ENCODE peak calls at places on chromosomes 3 and 15, in ten cellular contexts. Q, F, I, V, H, K, Z, R, U and T are unnamed samples.

GRCh38 chr3:182105875-182106274 is 394.1 kb downstream of the SOX2 start:
- DNase-seq in I (no peak), H (peak), U (no peak), V (no peak), F (no peak), Z (no peak), K (no peak), R (no peak), Q (no peak), T (no peak)

GRCh38 chr3:16249336-16249735 is 15.4 kb downstream of the DPH3 start:
- DNase-seq in F (peak), I (no peak), U (no peak), Q (no peak), R (no peak), K (peak), H (peak), Z (peak), V (peak), T (no peak)

GRCh38 chr3:152232679-152233078 is 36.0 kb upstream of the MBNL1 start:
- DNase-seq in U (no peak), F (no peak), Z (no peak), R (no peak), H (no peak), I (no peak), Q (no peak), V (no peak), K (no peak), T (no peak)

GRCh38 chr3:32551087-32551486 is 19.6 kb downstream of the DYNC1LI1 start:
- DNase-seq in I (no peak), R (no peak), Z (no peak), V (no peak), K (no peak), U (no peak), Q (no peak), F (no peak), H (no peak), T (no peak)

GRCh38 chr3:15044311-15044710 is 20.8 kb downstream of the MRPS25 start:
- DNase-seq in I (no peak), V (no peak), U (no peak), F (no peak), Z (no peak), H (no peak), K (no peak), Q (no peak), R (no peak), T (no peak)

GRCh38 chr3:183560607-183561006 is 5.1 kb upstream of the KLHL6 start:
- DNase-seq in Q (no peak), Z (peak), I (no peak), U (peak), R (no peak), K (no peak), V (peak), H (no peak), F (no peak), T (no peak)

GRCh38 chr3:126107960-126108688 is 24.2 kb upstream of the SLC41A3 start:
- DNase-seq in V (no peak), Q (no peak), Z (no peak), I (no peak), H (no peak), U (peak), K (no peak), R (no peak), F (no peak), T (no peak)

GRCh38 chr15:92822216-92823144 is 77.6 kb upstream of the CHD2 start:
- DNase-seq in U (no peak), H (peak), I (no peak), Z (no peak), F (no peak), Q (no peak), R (no peak), V (peak), K (no peak), T (no peak)

GRCh38 chr3:45597166-45597565 is 2.6 kb downstream of the LIMD1 start:
- DNase-seq in R (no peak), I (no peak), Q (no peak), Z (no peak), U (peak), F (peak), V (no peak), H (peak), K (no peak), T (no peak)

GRCh38 chr3:193207290-193207689 is 33.7 kb upstream of the PLAAT1 start:
- DNase-seq in R (no peak), I (no peak), U (no peak), Q (no peak), V (no peak), K (no peak), F (no peak), H (no peak), Z (no peak), T (no peak)

GRCh38 chr3:118187221-118187620 is 847.4 kb downstream of the IGSF11 start:
- DNase-seq in R (no peak), Z (no peak), H (no peak), F (no peak), I (no peak), K (no peak), U (no peak), Q (no peak), V (no peak), T (no peak)

GRCh38 chr3:70064194-70064787 is 64.8 kb downstream of the SAMMSON start:
- DNase-seq in R (no peak), I (peak), K (peak), Z (no peak), V (peak), Q (no peak), U (peak), H (peak), F (peak), T (peak)

GRCh38 chr15:70195171-70195807 is 97.6 kb upstream of the TLE3 start:
- DNase-seq in F (no peak), Q (no peak), Z (no peak), R (no peak), U (no peak), K (no peak), V (no peak), I (peak), H (no peak), T (no peak)

GRCh38 chr15:93052090-93052892 is 36.7 kb downstream of the RGMA start:
- DNase-seq in V (no peak), Q (no peak), U (no peak), I (no peak), K (no peak), Z (peak), F (no peak), H (no peak), R (peak), T (peak)

GRCh38 chr15:82663186-82663600 is 16.0 kb upstream of the CPEB1 start:
- DNase-seq in Q (peak), F (peak), I (no peak), K (peak), H (peak), Z (peak), V (peak), U (peak), R (peak), T (peak)

GRCh38 chr3:16319307-16319706 is 54.3 kb downstream of the OXNAD1 start:
- DNase-seq in I (no peak), Q (no peak), F (peak), K (peak), R (no peak), V (peak), Z (peak), U (no peak), H (no peak), T (no peak)

GRCh38 chr3:170189396-170190256 is 8.1 kb upstream of the PHC3 start:
- DNase-seq in U (no peak), V (no peak), Z (no peak), I (no peak), Q (no peak), F (no peak), H (no peak), K (no peak), R (no peak), T (no peak)
- TF ChIP-seq CTCF in U (no peak), V (no peak), Z (no peak), I (no peak), Q (no peak), F (no peak), H (no peak), K (no peak), R (no peak), T (no peak)

DNA sequence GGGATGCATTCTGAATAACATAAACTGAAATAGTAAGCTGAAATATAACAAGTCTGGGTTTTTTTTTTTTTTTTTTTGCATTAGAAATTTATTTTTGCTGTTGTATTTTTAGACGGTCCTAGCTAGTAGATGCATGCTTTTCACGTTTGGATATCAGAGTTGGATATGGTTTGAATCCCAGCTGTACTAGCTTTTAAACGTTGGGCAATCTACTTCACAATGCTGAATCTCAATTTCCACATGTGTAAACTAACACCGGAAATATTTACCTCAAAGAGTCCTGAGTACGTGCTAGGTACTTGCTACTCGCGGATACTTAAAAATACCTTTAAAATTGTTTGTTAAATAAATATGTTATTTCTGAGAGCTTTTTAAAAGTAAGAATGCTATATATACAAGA is 139.8 kb downstream of the BBX start:
- DNase-seq in V (no peak), Q (no peak), R (no peak), I (no peak), K (no peak), U (no peak), F (peak), H (no peak), Z (no peak), T (no peak)
- H3K4me3 ChIP-seq in V (no peak), Q (no peak), R (peak), I (no peak), K (no peak), U (no peak), F (peak), H (peak), Z (no peak), T (no peak)

DNA sequence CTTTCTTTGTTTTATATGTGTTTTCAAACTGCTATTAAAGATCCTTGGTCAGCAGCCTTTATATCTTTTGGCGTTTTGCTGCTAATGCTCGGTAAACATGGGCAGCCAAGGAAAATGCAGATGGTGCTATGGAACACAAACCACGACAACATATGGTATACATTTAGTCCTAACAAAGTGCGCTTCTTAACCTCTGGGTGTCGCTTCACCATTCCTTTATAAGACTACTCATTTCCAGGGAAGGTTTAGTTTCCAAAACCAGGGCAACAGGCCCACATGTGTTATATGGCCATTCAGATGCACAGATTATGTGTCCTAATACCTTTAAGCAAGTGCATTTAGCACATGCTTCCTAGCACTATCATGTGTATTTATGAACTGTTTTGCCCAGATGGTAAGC is 14.7 kb downstream of the SHOX2 start:
- DNase-seq in Q (no peak), U (no peak), Z (no peak), H (no peak), V (peak), K (no peak), R (no peak), I (no peak), F (peak), T (no peak)
- TF ChIP-seq CTCF in Q (no peak), U (no peak), Z (peak), H (peak), V (peak), K (peak), R (no peak), I (no peak), F (peak), T (no peak)

GRCh38 chr15:27701014-27701413 is 398.1 kb downstream of the OCA2 start:
- DNase-seq in H (no peak), Q (no peak), K (no peak), Z (no peak), F (no peak), I (no peak), V (no peak), U (no peak), R (no peak), T (no peak)
- H3K4me3 ChIP-seq in H (no peak), Q (no peak), K (no peak), Z (no peak), F (no peak), I (no peak), V (no peak), U (no peak), R (no peak), T (no peak)

GRCh38 chr3:58531956-58532355 is 5.0 kb downstream of the ACOX2 start:
- DNase-seq in I (no peak), Z (no peak), R (no peak), F (no peak), Q (no peak), U (no peak), H (no peak), V (no peak), K (no peak), T (no peak)
- TF ChIP-seq CTCF in I (no peak), Z (peak), R (no peak), F (no peak), Q (no peak), U (no peak), H (no peak), V (peak), K (no peak), T (peak)

DNA sequence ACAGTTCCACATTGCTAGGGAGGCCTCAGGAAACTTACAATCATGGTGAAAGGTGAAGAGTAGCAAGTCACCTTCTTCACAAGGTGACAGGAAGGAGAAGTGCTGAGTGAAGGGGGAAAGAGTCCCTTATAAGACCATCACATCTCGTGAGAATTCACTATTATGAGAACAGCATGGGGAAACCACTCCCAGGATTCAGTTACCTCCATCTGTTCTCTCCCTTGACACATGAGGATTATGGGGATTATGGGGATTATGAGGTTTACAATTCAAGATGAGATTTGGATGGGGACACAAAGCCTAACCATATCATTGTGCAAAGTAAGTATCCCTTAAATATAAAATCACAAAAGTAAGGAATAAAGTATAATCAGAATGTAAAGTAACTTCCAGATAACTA is 375.9 kb upstream of the NAALADL2 start:
- DNase-seq in H (no peak), V (peak), U (no peak), K (no peak), F (no peak), R (no peak), Q (no peak), I (no peak), Z (no peak), T (no peak)
- H3K4me3 ChIP-seq in H (no peak), V (no peak), U (no peak), K (no peak), F (no peak), R (no peak), Q (no peak), I (no peak), Z (no peak), T (no peak)

DNA sequence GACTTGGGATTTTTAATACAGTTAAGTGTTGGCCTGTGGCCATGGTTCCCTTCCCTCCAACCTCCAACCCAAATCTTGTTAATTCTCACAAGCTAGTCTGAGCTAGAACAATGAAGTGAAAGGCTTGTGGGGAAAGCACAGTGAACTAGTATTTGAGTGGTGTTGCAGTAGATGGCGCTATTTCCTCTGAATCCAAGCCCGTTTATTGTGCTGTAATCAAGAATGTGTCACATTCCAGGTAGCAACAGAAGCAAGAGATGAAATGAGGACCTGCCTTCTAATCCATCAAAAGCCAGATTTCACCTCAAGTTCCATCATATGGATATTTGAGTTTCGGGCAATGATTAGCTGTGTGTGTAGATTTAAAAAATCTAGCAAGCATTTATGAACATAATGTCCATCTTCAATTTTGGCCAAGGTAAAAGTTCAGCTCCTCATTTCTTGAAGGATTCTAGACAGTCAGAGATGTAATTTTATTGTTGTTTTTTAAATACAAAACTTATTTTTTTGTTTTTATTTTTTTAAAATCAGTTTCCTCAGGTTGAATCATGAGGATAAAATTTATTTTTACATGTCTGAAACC is 160.7 kb downstream of the SQOR start:
- DNase-seq in F (peak), I (peak), R (no peak), Z (peak), U (peak), K (peak), H (no peak), V (peak), Q (no peak), T (peak)
- TF ChIP-seq CTCF in F (peak), I (peak), R (no peak), Z (peak), U (peak), K (peak), H (peak), V (peak), Q (peak), T (peak)